ENCODE peak calls at places on chromosomes 6 and 20, in four cellular contexts. G is psoas muscle, C is Peyer's patch, Q is mucosa of descending colon. X is an unnamed sample. For H3K4me1 and H3K9me3, the result is how much of the 10 kb centered on the place peaks cover.

GRCh38 chr20:13995086-13995665 is at the start of gene MACROD2:
- DNase-seq in C (peak), G (peak), Q (peak), X (no peak)

GRCh38 chr6:8279094-8279805 is 156.1 kb downstream of the SLC35B3 start:
- DNase-seq in G (no peak), C (no peak), Q (no peak), X (no peak)

GRCh38 chr6:2738373-2738979 is 12.2 kb downstream of the MYLK4 start:
- DNase-seq in G (no peak), C (peak), Q (peak), X (peak)

GRCh38 chr20:53934421-53935352 is 135.7 kb downstream of the BCAS1 start:
- DNase-seq in C (peak), G (no peak), Q (no peak), X (no peak)

GRCh38 chr20:23659989-23660837 is 22.5 kb upstream of the CST3 start:
- DNase-seq in C (no peak), Q (no peak), G (no peak), X (no peak)

GRCh38 chr6:105616521-105616920 is 213.6 kb upstream of the PREP start:
- DNase-seq in G (no peak), C (no peak), Q (no peak), X (no peak)

GRCh38 chr6:128494440-128494839 is 26.0 kb downstream of the PTPRK start:
- DNase-seq in G (no peak), C (no peak), Q (no peak), X (no peak)

GRCh38 chr6:44926556-44926955 is 401.6 kb upstream of the RUNX2 start:
- DNase-seq in C (no peak), Q (no peak), G (no peak), X (no peak)

GRCh38 chr20:19947611-19948264 is 69.4 kb upstream of the NAA20 start:
- DNase-seq in G (no peak), Q (no peak), C (no peak), X (no peak)

GRCh38 chr6:105483492-105483891 is 80.6 kb upstream of the PREP start:
- DNase-seq in G (no peak), Q (no peak), C (no peak), X (no peak)

GRCh38 chr6:34412054-34412453 is 13.8 kb downstream of the RPS10 start:
- DNase-seq in G (no peak), Q (no peak), C (no peak), X (no peak)

GRCh38 chr6:11614534-11615213 is 77.1 kb downstream of the TMEM170B start:
- DNase-seq in Q (no peak), G (no peak), C (no peak), X (no peak)

GRCh38 chr6:81768150-81768942 is 15.9 kb upstream of the TENT5A start:
- DNase-seq in C (no peak), Q (no peak), G (no peak), X (no peak)

GRCh38 chr6:127841811-127842210 is 59.0 kb downstream of the THEMIS start:
- DNase-seq in C (no peak), Q (no peak), G (no peak), X (no peak)

GRCh38 chr6:166904101-166904746 is 52.1 kb downstream of the RNASET2 start:
- DNase-seq in Q (no peak), G (no peak), C (peak), X (no peak)

GRCh38 chr20:20440473-20440872 is 72.6 kb downstream of the INSM1 start:
- DNase-seq in Q (peak), C (no peak), G (no peak), X (no peak)

GRCh38 chr6:95071464-95071863 is 505.9 kb upstream of the MANEA start:
- DNase-seq in G (no peak), Q (no peak), C (no peak), X (no peak)

GRCh38 chr20:25389858-25390537 is 637 bp downstream of the ABHD12 start:
- DNase-seq in Q (peak), G (peak), C (peak), X (no peak)

GRCh38 chr6:167799033-167799933 is 27.4 kb upstream of the AFDN start:
- DNase-seq in G (no peak), C (no peak), Q (no peak), X (no peak)

GRCh38 chr20:44068311-44068710 is 118.7 kb downstream of the JPH2 start:
- DNase-seq in C (no peak), Q (no peak), G (no peak), X (no peak)

GRCh38 chr6:157401734-157402338 is 20.8 kb downstream of the ZDHHC14 start:
- DNase-seq in C (no peak), G (no peak), Q (no peak), X (no peak)

GRCh38 chr20:8036771-8037170 is 17.2 kb upstream of the TMX4 start:
- DNase-seq in G (no peak), Q (no peak), C (no peak), X (no peak)

GRCh38 chr6:20757761-20758160 is 223.5 kb downstream of the CDKAL1 start:
- DNase-seq in Q (no peak), C (no peak), G (no peak), X (no peak)

GRCh38 chr6:48111143-48111506 is at the start of gene PTCHD4:
- DNase-seq in C (no peak), Q (no peak), G (no peak), X (no peak)

GRCh38 chr6:27865952-27866369 is 46.2 kb downstream of the OR2B2 start:
- DNase-seq in C (peak), G (no peak), Q (peak), X (no peak)

GRCh38 chr6:159013229-159013628 is 13.2 kb upstream of the RSPH3 start:
- DNase-seq in Q (no peak), G (no peak), C (no peak), X (no peak)

GRCh38 chr6:89146748-89147715 is 1.2 kb downstream of the PM20D2 start:
- DNase-seq in C (no peak), Q (peak), G (no peak), X (no peak)

GRCh38 chr20:3935295-3935955 is 46.2 kb downstream of the PANK2 start:
- DNase-seq in C (no peak), G (peak), Q (no peak), X (no peak)

GRCh38 chr6:85460951-85461805 is 11.3 kb downstream of the NT5E start:
- DNase-seq in C (peak), Q (no peak), G (no peak), X (peak)

GRCh38 chr6:85458782-85459181 is 8.9 kb downstream of the NT5E start:
- DNase-seq in C (no peak), Q (no peak), G (no peak), X (no peak)

GRCh38 chr6:85460154-85460950 is 10.5 kb downstream of the NT5E start:
- DNase-seq in C (no peak), Q (no peak), G (no peak), X (no peak)

GRCh38 chr6:85458184-85458583 is 8.3 kb downstream of the NT5E start:
- DNase-seq in Q (no peak), G (no peak), C (peak), X (no peak)

DNA sequence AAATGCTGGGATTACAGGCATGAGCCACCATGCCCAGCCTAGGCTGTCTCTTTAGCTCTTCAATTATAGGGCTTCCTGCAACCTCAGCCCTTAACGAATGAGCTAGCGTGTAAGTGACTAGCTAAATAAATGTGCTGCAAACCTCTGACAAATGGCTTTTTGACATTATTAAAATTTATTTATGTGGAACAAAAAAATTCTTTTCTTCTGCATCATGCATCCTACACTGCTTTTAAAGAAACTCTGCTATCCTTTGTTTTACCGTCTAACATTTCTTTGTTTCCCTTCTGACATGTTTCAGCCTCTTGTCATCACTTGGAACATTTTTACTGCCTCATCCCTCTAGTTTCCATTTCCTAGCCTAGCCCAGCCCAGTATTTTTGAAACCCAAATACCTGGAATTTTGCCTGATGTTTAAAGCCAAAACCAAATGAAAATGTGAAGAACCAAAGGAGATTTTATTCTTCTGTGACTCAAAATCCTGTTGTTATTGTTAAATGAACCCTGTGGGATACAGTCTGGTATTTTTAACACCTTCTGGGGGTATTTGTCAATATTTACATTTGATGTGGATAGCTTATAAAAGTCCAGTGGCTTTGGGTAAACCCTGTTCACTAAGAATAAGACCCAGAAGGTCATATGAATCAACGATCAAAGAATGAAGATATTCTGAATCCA is 9.5 kb downstream of the NT5E start:
- DNase-seq in G (no peak), Q (no peak), C (no peak), X (no peak)
- H3K4me1 ChIP-seq in G (under half), Q (under half), C (under half), X (under half)

DNA sequence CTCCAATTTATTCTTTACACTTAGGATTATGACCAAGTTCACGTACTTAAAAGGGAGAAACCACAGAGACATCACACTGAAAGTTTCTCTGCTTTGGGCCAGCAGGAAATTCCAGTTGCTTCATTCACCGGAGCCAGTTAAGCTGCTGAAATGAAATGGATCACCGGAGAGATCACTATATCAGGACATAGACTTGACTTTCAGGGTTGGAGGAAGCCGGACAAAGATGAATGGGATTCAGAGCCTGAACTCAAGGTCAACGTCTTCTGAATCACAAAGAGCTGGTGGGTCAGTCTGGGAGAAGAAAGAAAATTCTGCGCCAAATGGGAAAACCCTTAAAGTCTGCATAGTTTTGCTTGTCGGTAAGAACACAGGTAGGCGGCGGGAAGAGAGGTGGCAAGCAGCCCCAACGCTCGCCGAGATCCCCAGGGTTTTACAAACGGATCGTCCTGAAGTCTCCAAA is 81.9 kb upstream of the CCDC28A start:
- DNase-seq in Q (peak), G (no peak), C (peak), X (no peak)
- H3K4me3 ChIP-seq in Q (no peak), G (peak), C (peak), X (no peak)

GRCh38 chr6:17855381-17855780 is 132.1 kb downstream of the KIF13A start:
- DNase-seq in G (no peak), C (no peak), Q (no peak), X (no peak)
- H3K9me3 ChIP-seq in G (under half), C (under half), Q (under half), X (under half)

GRCh38 chr6:37536462-37537225 is 37.0 kb upstream of the CCDC167 start:
- DNase-seq in G (no peak), C (no peak), Q (no peak), X (no peak)

GRCh38 chr6:37540390-37540789 is 40.7 kb upstream of the CCDC167 start:
- DNase-seq in C (no peak), G (no peak), Q (no peak), X (no peak)

GRCh38 chr6:37538107-37538506 is 38.4 kb upstream of the CCDC167 start:
- DNase-seq in Q (peak), G (no peak), C (no peak), X (no peak)

GRCh38 chr6:37541346-37541745 is 41.7 kb upstream of the CCDC167 start:
- DNase-seq in C (no peak), G (no peak), Q (no peak), X (no peak)

DNA sequence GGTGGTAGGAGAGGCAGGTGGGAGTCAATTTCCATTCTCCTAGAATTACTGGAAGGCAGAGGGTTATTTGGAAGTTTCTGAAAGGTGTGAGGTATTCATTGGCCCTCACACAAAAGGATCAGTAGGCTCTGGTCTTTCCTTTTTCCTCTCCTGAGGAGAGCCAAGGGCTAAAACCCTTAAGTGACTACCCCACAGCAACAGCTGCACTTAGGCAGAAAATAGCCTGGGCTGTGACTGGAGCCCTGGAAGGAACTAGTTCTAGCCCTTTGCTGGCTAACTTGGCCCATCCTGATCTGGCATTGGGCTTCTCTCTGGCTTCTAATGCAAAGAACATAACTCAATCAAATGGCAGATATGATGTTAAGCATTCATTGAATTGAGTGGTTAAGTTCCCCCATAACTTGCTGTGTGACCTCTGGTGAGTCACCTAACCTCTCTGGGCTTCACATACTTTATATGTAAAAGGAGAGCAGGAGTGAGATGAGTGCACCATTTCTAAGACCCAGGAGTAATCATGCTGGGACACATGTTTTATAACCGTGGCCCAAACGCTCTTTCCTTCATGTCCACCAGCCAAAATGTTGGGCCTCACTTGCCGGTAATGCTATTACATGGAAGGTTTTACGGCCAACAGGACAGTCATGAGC is 40.1 kb upstream of the CCDC167 start:
- DNase-seq in Q (no peak), C (no peak), G (no peak), X (no peak)
- H3K4me1 ChIP-seq in Q (under half), C (under half), G (under half), X (under half)

DNA sequence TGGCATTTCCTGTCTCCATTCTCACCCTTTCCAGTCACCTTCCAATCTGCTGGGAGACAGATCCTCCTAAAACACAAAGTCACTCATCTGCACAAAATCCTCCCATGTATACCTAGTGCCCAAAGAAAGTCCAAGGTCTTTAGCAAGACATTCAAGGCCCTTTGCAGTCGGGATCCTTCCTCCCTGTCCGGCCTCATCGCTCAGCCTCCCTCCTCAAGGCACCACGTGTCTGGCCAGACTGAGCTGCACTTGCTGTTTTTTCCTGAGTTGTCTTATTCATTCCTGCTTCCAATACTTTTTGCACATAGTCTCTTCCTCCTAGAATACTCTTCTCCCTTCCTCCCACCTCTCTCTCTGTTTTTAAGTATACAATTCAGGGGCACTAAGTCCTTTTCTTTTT is 1.4 kb downstream of the TRIM15 start:
- DNase-seq in C (no peak), G (no peak), Q (no peak), X (no peak)
- H3K4me3 ChIP-seq in C (peak), G (no peak), Q (no peak), X (no peak)

GRCh38 chr6:169008641-169009040 is 245.0 kb downstream of the THBS2 start:
- DNase-seq in G (no peak), Q (no peak), C (no peak), X (no peak)
- H3K9me3 ChIP-seq in G (under half), Q (under half), C (under half), X (under half)

GRCh38 chr20:36847710-36848040 is 28.3 kb upstream of the TLDC2 start:
- DNase-seq in Q (no peak), G (no peak), C (no peak), X (no peak)
- H3K4me1 ChIP-seq in Q (under half), G (under half), C (half or more), X (under half)

GRCh38 chr20:56554869-56555268 is 21.8 kb downstream of the FAM209B start:
- DNase-seq in G (no peak), Q (peak), C (no peak), X (no peak)
- H3K4me3 ChIP-seq in G (no peak), Q (no peak), C (no peak), X (no peak)